ENCODE peak calls at places on chromosomes 4 and X, in five cellular contexts. One of them, this sample, is unnamed.

GRCh38 chrX:17560385-17560784 is 176.9 kb upstream of the SCML1 start:
- ATAC-seq in mucosa of descending colon: no peak
- ATAC-seq in activated CD8-positive, alpha-beta memory T cell treated with anti-CD3 and anti-CD28 coated beads, Interleukin-2, amount 10 ng/mL, durations not matched to agents 7 days and 5 days: no peak
- ATAC-seq in natural killer cell: no peak
- ATAC-seq in activated T-helper 17 cell treated with anti-CD3 and anti-CD28 coated beads, Interleukin-2, amount 50 U/mL, for 72 hours: no peak
- ATAC-seq in this sample: no peak

GRCh38 chrX:132618810-132619209 is 130.0 kb upstream of the MBNL3 start:
- ATAC-seq in natural killer cell: no peak
- ATAC-seq in activated T-helper 17 cell treated with anti-CD3 and anti-CD28 coated beads, Interleukin-2, amount 50 U/mL, for 72 hours: no peak
- ATAC-seq in activated CD8-positive, alpha-beta memory T cell treated with anti-CD3 and anti-CD28 coated beads, Interleukin-2, amount 10 ng/mL, durations not matched to agents 7 days and 5 days: no peak
- ATAC-seq in mucosa of descending colon: no peak
- ATAC-seq in this sample: no peak

GRCh38 chr4:184649971-184650855 is 675 bp downstream of the PRIMPOL start:
- ATAC-seq in activated T-helper 17 cell treated with anti-CD3 and anti-CD28 coated beads, Interleukin-2, amount 50 U/mL, for 72 hours: peak
- ATAC-seq in natural killer cell: peak
- ATAC-seq in mucosa of descending colon: peak
- ATAC-seq in activated CD8-positive, alpha-beta memory T cell treated with anti-CD3 and anti-CD28 coated beads, Interleukin-2, amount 10 ng/mL, durations not matched to agents 7 days and 5 days: peak
- ATAC-seq in this sample: no peak

GRCh38 chr4:108840426-108840975 is 77.6 kb upstream of the ETNPPL start:
- ATAC-seq in activated T-helper 17 cell treated with anti-CD3 and anti-CD28 coated beads, Interleukin-2, amount 50 U/mL, for 72 hours: peak
- ATAC-seq in activated CD8-positive, alpha-beta memory T cell treated with anti-CD3 and anti-CD28 coated beads, Interleukin-2, amount 10 ng/mL, durations not matched to agents 7 days and 5 days: no peak
- ATAC-seq in mucosa of descending colon: no peak
- ATAC-seq in natural killer cell: no peak
- ATAC-seq in this sample: no peak

GRCh38 chr4:26085581-26085980 is 171.6 kb downstream of the SMIM20 start:
- ATAC-seq in natural killer cell: no peak
- ATAC-seq in activated T-helper 17 cell treated with anti-CD3 and anti-CD28 coated beads, Interleukin-2, amount 50 U/mL, for 72 hours: no peak
- ATAC-seq in mucosa of descending colon: no peak
- ATAC-seq in activated CD8-positive, alpha-beta memory T cell treated with anti-CD3 and anti-CD28 coated beads, Interleukin-2, amount 10 ng/mL, durations not matched to agents 7 days and 5 days: no peak
- ATAC-seq in this sample: no peak

GRCh38 chrX:135981662-135982061 is 3.6 kb upstream of the SLC9A6 start:
- ATAC-seq in activated CD8-positive, alpha-beta memory T cell treated with anti-CD3 and anti-CD28 coated beads, Interleukin-2, amount 10 ng/mL, durations not matched to agents 7 days and 5 days: no peak
- ATAC-seq in mucosa of descending colon: no peak
- ATAC-seq in activated T-helper 17 cell treated with anti-CD3 and anti-CD28 coated beads, Interleukin-2, amount 50 U/mL, for 72 hours: no peak
- ATAC-seq in natural killer cell: no peak
- ATAC-seq in this sample: no peak

GRCh38 chr4:13907255-13907751 is 279.8 kb upstream of the BOD1L1 start:
- ATAC-seq in activated CD8-positive, alpha-beta memory T cell treated with anti-CD3 and anti-CD28 coated beads, Interleukin-2, amount 10 ng/mL, durations not matched to agents 7 days and 5 days: no peak
- ATAC-seq in natural killer cell: no peak
- ATAC-seq in activated T-helper 17 cell treated with anti-CD3 and anti-CD28 coated beads, Interleukin-2, amount 50 U/mL, for 72 hours: peak
- ATAC-seq in mucosa of descending colon: no peak
- ATAC-seq in this sample: no peak

GRCh38 chrX:124338733-124339514 is 6.5 kb downstream of the TEX13D start:
- ATAC-seq in activated T-helper 17 cell treated with anti-CD3 and anti-CD28 coated beads, Interleukin-2, amount 50 U/mL, for 72 hours: no peak
- ATAC-seq in mucosa of descending colon: peak
- ATAC-seq in activated CD8-positive, alpha-beta memory T cell treated with anti-CD3 and anti-CD28 coated beads, Interleukin-2, amount 10 ng/mL, durations not matched to agents 7 days and 5 days: peak
- ATAC-seq in natural killer cell: peak
- ATAC-seq in this sample: no peak

GRCh38 chr4:17414392-17414791 is 97.5 kb downstream of the QDPR start:
- ATAC-seq in activated CD8-positive, alpha-beta memory T cell treated with anti-CD3 and anti-CD28 coated beads, Interleukin-2, amount 10 ng/mL, durations not matched to agents 7 days and 5 days: no peak
- ATAC-seq in activated T-helper 17 cell treated with anti-CD3 and anti-CD28 coated beads, Interleukin-2, amount 50 U/mL, for 72 hours: no peak
- ATAC-seq in natural killer cell: no peak
- ATAC-seq in mucosa of descending colon: no peak
- ATAC-seq in this sample: no peak

This sample was measured in gastroesophageal sphincter.